ENCODE peak calls at places on chromosomes 11 and 22, in four cellular contexts. X, L, J and O are unnamed samples.

GRCh38 chr11:128482512-128483191 is 104.7 kb downstream of the ETS1 start:
- DNase-seq in X (peak; percentile 69), L (no peak), J (no peak), O (peak; percentile 92)

GRCh38 chr11:76329084-76329648 is 51.8 kb downstream of the THAP12 start:
- DNase-seq in X (no peak), L (no peak), J (peak; percentile 99), O (peak; percentile 66)

GRCh38 chr11:68168694-68169093 is 44.4 kb downstream of the KMT5B start:
- DNase-seq in X (no peak), L (no peak), J (no peak), O (no peak)

GRCh38 chr11:124071622-124071948 is 30.5 kb upstream of the OR10G7 start:
- DNase-seq in X (peak; percentile 18), L (no peak), J (no peak), O (no peak)

GRCh38 chr22:20549232-20549841 is 41.9 kb downstream of the MED15 start:
- DNase-seq in X (no peak), L (no peak), J (no peak), O (no peak)

GRCh38 chr11:31827458-31828206 is 16.5 kb upstream of the PAX6 start:
- DNase-seq in X (peak; percentile 41), L (no peak), J (no peak), O (no peak)

GRCh38 chr22:37167176-37167980 is 17.7 kb upstream of the IL2RB start:
- DNase-seq in X (no peak), L (peak; percentile 77), J (peak; percentile 24), O (no peak)

GRCh38 chr11:74687237-74688005 is 43.8 kb downstream of the CHRDL2 start:
- DNase-seq in X (peak; percentile 94), L (no peak), J (peak; percentile 15), O (peak; percentile 45)

GRCh38 chr11:73995247-73995646 is 12.6 kb upstream of the UCP2 start:
- DNase-seq in X (no peak), L (no peak), J (no peak), O (no peak)

GRCh38 chr11:73384871-73385692 is 8.9 kb downstream of the RELT start:
- DNase-seq in X (peak; percentile 60), L (peak; percentile 50), J (no peak), O (no peak)

GRCh38 chr22:20247010-20247505 is 21.1 kb downstream of the RTN4R start:
- DNase-seq in X (no peak), L (no peak), J (no peak), O (peak; percentile 35)

GRCh38 chr11:15493066-15493465 is 378.3 kb downstream of the INSC start:
- DNase-seq in X (no peak), L (no peak), J (no peak), O (peak; percentile 6)

GRCh38 chr22:37896181-37896592 is 9.9 kb upstream of the MICALL1 start:
- DNase-seq in X (peak; percentile 56), L (peak; percentile 35), J (no peak), O (peak; percentile 51)

GRCh38 chr11:36264601-36265344 is 24.5 kb downstream of the COMMD9 start:
- DNase-seq in X (peak; percentile 41), L (no peak), J (no peak), O (no peak)

GRCh38 chr22:23243006-23243573 is 62.8 kb downstream of the BCR start:
- DNase-seq in X (peak; percentile 81), L (no peak), J (peak; percentile 75), O (peak; percentile 54)

GRCh38 chr11:65501530-65502273 is 2.9 kb downstream of the MALAT1 start:
- DNase-seq in X (no peak), L (no peak), J (no peak), O (no peak)

GRCh38 chr11:130511765-130512164 is 63.3 kb downstream of the ADAMTS15 start:
- DNase-seq in X (no peak), L (no peak), J (no peak), O (no peak)

GRCh38 chr22:24521791-24522245 is 26.7 kb downstream of the UPB1 start:
- DNase-seq in X (peak; percentile 87), L (peak; percentile 57), J (peak; percentile 90), O (peak; percentile 66)

GRCh38 chr11:57977709-57978108 is 46.0 kb upstream of the OR9Q1 start:
- DNase-seq in X (no peak), L (no peak), J (no peak), O (no peak)

GRCh38 chr11:62012451-62013265 is 45.2 kb upstream of the FTH1 start:
- DNase-seq in X (no peak), L (no peak), J (no peak), O (no peak)

GRCh38 chr11:78101073-78101472 is 21.4 kb upstream of the NDUFC2 start:
- DNase-seq in X (no peak), L (no peak), J (no peak), O (no peak)

GRCh38 chr22:25722223-25723015 is 19.6 kb upstream of the MYO18B start:
- DNase-seq in X (no peak), L (no peak), J (no peak), O (no peak)

GRCh38 chr11:29657709-29658108 is 359.1 kb downstream of the KCNA4 start:
- DNase-seq in X (no peak), L (no peak), J (no peak), O (no peak)

GRCh38 chr11:95569207-95569606 is 220.4 kb downstream of the FAM76B start:
- DNase-seq in X (no peak), L (no peak), J (no peak), O (no peak)

GRCh38 chr11:47847537-47847891 is 636 bp downstream of the NUP160 start:
- DNase-seq in X (no peak), L (no peak), J (no peak), O (no peak)

GRCh38 chr11:103051986-103052385 is 40.0 kb downstream of the DCUN1D5 start:
- DNase-seq in X (no peak), L (no peak), J (no peak), O (no peak)

GRCh38 chr11:43989162-43989961 is 46.9 kb downstream of the C11orf96 start:
- DNase-seq in X (peak; percentile 42), L (no peak), J (peak; percentile 21), O (peak; percentile 54)

GRCh38 chr11:118715837-118716260 is 36.4 kb upstream of the TREH start:
- DNase-seq in X (no peak), L (no peak), J (peak; percentile 84), O (no peak)

GRCh38 chr11:130308059-130308458 is 6.7 kb downstream of the ZBTB44 start:
- DNase-seq in X (no peak), L (no peak), J (no peak), O (no peak)

GRCh38 chr11:72575533-72576170 is 98.6 kb downstream of the PDE2A start:
- DNase-seq in X (peak; percentile 72), L (no peak), J (peak; percentile 37), O (no peak)

GRCh38 chr11:1387961-1388762 is 1.6 kb upstream of the BRSK2 start:
- DNase-seq in X (peak; percentile 82), L (no peak), J (no peak), O (peak; percentile 27)

GRCh38 chr11:1389932-1390587 is at the start of gene BRSK2:
- DNase-seq in X (peak; percentile 83), L (no peak), J (no peak), O (no peak)

GRCh38 chr11:1387521-1387920 is 2.2 kb upstream of the BRSK2 start:
- DNase-seq in X (no peak), L (no peak), J (no peak), O (no peak)

GRCh38 chr11:1389103-1389931 is 417 bp upstream of the BRSK2 start:
- DNase-seq in X (peak; percentile 100), L (peak; percentile 91), J (peak; percentile 98), O (peak; percentile 98)

GRCh38 chr11:1388763-1389102 is 1.0 kb upstream of the BRSK2 start:
- DNase-seq in X (peak; percentile 68), L (no peak), J (no peak), O (no peak)
- H3K9me3 ChIP-seq in X (no peaks in the 10 kb centered on the region), L (no peaks in the 10 kb centered on the region), J (no peaks in the 10 kb centered on the region), O (no peaks in the 10 kb centered on the region)

GRCh38 chr11:37505406-37505805 is 907.4 kb upstream of the RAG2 start:
- DNase-seq in X (no peak), L (no peak), J (no peak), O (no peak)

GRCh38 chr11:37503411-37504065 is 905.5 kb upstream of the RAG2 start:
- DNase-seq in X (no peak), L (no peak), J (no peak), O (no peak)

GRCh38 chr11:37504925-37505324 is 906.9 kb upstream of the RAG2 start:
- DNase-seq in X (no peak), L (no peak), J (peak; percentile 69), O (peak; percentile 72)

GRCh38 chr11:37502202-37502601 is 904.2 kb upstream of the RAG2 start:
- DNase-seq in X (no peak), L (no peak), J (no peak), O (peak; percentile 15)

GRCh38 chr11:37504066-37504611 is 906.1 kb upstream of the RAG2 start:
- DNase-seq in X (peak; percentile 30), L (no peak), J (peak; percentile 51), O (no peak)
- H3K9me3 ChIP-seq in X (no peaks in the 10 kb centered on the region), L (no peaks in the 10 kb centered on the region), J (peaks cover 22% of the 10 kb centered on the region), O (no peaks in the 10 kb centered on the region)

DNA sequence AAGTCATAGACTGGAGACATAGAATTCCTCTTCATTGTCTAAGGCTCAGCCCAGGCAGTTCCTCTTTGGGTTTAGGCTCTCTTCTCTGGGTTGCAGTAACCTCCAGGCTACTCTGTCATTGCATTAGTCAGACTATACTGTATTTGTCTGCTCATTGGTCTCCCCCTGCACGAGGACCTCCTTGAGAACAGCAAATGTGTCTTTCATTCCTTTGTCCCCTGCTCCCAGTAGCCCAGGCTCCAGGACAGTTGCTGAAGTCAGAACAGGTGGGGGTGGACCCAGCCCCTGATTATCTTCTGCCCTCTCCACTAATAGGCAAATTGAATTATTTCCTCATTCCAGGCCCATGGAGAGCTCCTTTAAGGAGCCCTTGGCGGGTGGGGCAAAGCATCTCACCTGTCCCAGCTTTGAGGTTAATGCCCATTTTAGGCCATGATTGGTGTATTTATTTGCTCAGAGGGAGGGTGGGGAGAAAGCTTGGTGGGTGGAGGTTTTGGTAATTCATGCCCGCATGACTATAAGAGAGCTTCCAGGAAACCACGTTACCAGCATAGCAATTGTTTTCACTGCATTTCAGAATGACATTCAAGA is 40.9 kb downstream of the NAV2 start:
- DNase-seq in X (no peak), L (peak; percentile 36), J (no peak), O (no peak)
- H3K9me3 ChIP-seq in X (no peaks in the 10 kb centered on the region), L (no peaks in the 10 kb centered on the region), J (no peaks in the 10 kb centered on the region), O (no peaks in the 10 kb centered on the region)

GRCh38 chr11:2649848-2650247 is 49.9 kb downstream of the KCNQ1OT1 start:
- DNase-seq in X (no peak), L (no peak), J (no peak), O (no peak)

GRCh38 chr11:2651826-2652237 is 48.0 kb downstream of the KCNQ1OT1 start:
- DNase-seq in X (peak; percentile 44), L (no peak), J (no peak), O (no peak)

GRCh38 chr11:2651054-2651617 is 48.7 kb downstream of the KCNQ1OT1 start:
- DNase-seq in X (no peak), L (no peak), J (no peak), O (no peak)

GRCh38 chr11:2649400-2649799 is 50.4 kb downstream of the KCNQ1OT1 start:
- DNase-seq in X (no peak), L (no peak), J (no peak), O (no peak)

DNA sequence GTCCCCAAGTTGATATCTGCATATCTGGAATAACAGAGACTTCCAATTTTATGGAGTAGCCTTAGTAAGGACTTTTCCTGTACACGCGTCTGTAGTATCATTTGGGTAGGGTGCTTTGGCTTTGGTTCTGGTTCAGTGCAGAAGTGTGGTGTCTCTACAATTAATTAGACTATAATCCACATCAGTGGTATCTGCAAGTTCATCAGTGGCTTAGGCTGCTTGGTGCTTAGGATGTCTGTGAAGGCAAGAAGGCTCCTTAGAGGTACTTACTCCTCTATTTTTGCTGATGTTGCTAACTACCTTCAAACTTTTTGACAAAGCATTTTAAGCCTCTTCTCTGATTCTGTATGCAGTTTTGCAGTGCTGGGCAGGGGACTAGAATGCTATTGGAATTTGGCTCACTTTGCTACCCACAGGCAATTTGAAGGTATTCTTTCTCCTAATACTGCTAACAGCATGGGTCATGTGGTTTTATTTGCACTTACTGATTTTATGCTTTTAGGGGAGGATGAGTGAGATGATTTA is 49.4 kb downstream of the KCNQ1OT1 start:
- DNase-seq in X (peak; percentile 15), L (no peak), J (no peak), O (no peak)
- H3K9me3 ChIP-seq in X (peaks cover 28% of the 10 kb centered on the region), L (peaks cover 6% of the 10 kb centered on the region), J (peaks cover 89% of the 10 kb centered on the region), O (no peaks in the 10 kb centered on the region)